ENCODE peak calls at places on chromosomes 2 and 18, in five cellular contexts. K is tibial nerve, X is IMR-90, G is A549, O is body of pancreas. H is an unnamed sample.

GRCh38 chr18:46174317-46175039 is 70.3 kb downstream of the HAUS1 start:
- DNase-seq in G (no peak), O (peak; percentile 12), K (no peak), X (peak; percentile 30), H (peak; percentile 9)

GRCh38 chr18:11728247-11728646 is 39.2 kb downstream of the GNAL start:
- DNase-seq in O (no peak), X (no peak), K (no peak), G (peak; percentile 57), H (no peak)

GRCh38 chr2:119625226-119625625 is 53.8 kb upstream of the TMEM177 start:
- DNase-seq in X (no peak), O (no peak), K (no peak), G (no peak), H (no peak)

GRCh38 chr18:11387880-11388279 is 221.5 kb upstream of the SLC35G4 start:
- DNase-seq in K (no peak), X (peak; percentile 47), G (peak; percentile 73), O (peak; percentile 57), H (no peak)

GRCh38 chr2:220779918-220780317 is 792.2 kb downstream of the EPHA4 start:
- DNase-seq in G (peak; percentile 16), X (peak; percentile 92), O (no peak), K (no peak), H (no peak)

GRCh38 chr18:21109936-21110666 is 1.5 kb downstream of the ROCK1 start:
- DNase-seq in O (no peak), X (peak; percentile 30), K (no peak), G (no peak), H (no peak)

GRCh38 chr2:28187186-28187585 is 205.5 kb upstream of the FOSL2 start:
- DNase-seq in G (no peak), X (no peak), K (no peak), O (no peak), H (no peak)

GRCh38 chr2:179981085-179981484 is 26.0 kb downstream of the CWC22 start:
- DNase-seq in G (no peak), O (no peak), X (peak; percentile 72), K (no peak), H (no peak)

GRCh38 chr2:19878268-19879046 is 23.3 kb downstream of the TTC32 start:
- DNase-seq in O (no peak), G (no peak), K (no peak), X (no peak), H (no peak)

DNA sequence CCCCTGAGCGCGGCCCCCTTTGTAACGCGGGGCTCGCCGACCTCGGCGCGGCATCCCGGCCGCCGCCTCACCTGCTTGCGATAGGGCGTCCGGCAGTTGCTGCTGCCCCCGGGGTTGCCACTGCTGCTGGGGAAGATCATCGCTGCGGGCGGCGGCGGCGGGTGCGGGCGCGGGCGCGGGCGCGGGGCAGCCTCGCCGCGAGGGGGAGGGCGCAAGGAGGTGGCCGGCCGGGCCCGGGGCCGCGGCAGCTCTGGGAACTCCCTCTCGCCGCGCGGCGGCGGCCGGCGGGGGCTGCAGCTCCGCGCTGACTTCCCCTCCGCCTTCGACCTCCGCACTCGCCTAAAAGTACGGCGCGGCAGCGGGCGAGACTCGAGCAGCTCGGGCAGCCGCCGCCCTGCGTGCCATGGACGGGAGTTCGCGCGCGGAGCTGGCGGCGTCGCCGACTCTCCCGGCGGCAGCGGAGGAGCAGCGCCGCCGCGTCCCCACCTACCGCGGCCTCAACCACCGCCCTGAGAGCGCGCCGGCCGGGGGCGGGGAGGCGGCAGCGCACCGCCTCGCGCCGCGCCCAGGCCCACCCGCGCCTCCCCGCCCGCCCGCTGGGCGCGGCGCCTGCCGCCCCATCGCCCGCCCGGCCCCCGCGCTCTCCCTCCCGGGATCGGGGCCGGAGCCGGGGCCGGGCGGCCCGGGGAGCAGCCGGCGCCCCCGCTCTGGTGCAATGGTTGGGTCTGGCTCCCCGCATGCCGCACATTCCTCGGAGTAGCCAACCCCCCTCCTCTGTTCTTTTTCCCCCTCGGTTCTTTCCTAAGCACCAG is 86.0 kb downstream of the RBMS1 start:
- DNase-seq in G (peak; percentile 59), X (peak; percentile 54), O (peak; percentile 50), K (no peak), H (peak; percentile 43)
- H3K4me1 ChIP-seq in G (peaks cover 61% of the 10 kb centered on the region), X (peaks cover 30% of the 10 kb centered on the region), O (peaks cover 4% of the 10 kb centered on the region), K (peaks cover 76% of the 10 kb centered on the region), H (no peaks in the 10 kb centered on the region)

GRCh38 chr18:63320690-63321265 is 1.2 kb upstream of the BCL2 start:
- DNase-seq in K (no peak), G (peak; percentile 34), X (peak; percentile 32), O (peak; percentile 47), H (peak; percentile 57)
- TF ChIP-seq POLR2A in K (no peak), G (no peak), X (no peak), O (no peak), H (no peak)

GRCh38 chr2:43131890-43132522 is 94.4 kb downstream of the ZFP36L2 start:
- DNase-seq in G (no peak), K (no peak), X (no peak), O (no peak), H (no peak)

GRCh38 chr2:43132523-43133301 is 93.7 kb downstream of the ZFP36L2 start:
- DNase-seq in G (no peak), O (peak; percentile 41), X (no peak), K (no peak), H (no peak)

GRCh38 chr2:43134571-43134889 is 91.9 kb downstream of the ZFP36L2 start:
- DNase-seq in G (no peak), X (no peak), O (no peak), K (no peak), H (no peak)

GRCh38 chr2:43133708-43134570 is 92.5 kb downstream of the ZFP36L2 start:
- DNase-seq in X (no peak), K (no peak), O (peak; percentile 67), G (no peak), H (no peak)

DNA sequence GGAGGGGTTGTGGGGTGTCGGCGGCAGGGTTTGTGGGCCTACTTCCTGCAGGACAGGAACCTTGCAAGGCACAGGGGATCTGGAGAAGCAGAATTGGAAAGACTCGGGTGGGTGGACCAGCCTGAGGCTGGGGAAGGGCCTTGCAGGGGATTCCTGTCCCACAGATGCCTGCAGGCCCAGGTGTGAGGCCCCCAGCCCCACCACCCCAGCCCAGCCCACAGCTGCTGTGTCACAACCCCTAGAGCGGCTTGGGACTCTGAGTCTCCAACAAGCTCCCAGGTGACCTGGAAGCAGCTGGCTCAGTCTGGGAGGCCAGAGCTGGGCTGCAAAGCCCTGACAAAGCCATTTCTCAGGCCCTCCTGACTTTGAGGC is 93.1 kb downstream of the ZFP36L2 start:
- DNase-seq in K (no peak), X (no peak), O (no peak), G (no peak), H (no peak)
- H3K4me1 ChIP-seq in K (peaks cover 74% of the 10 kb centered on the region), X (peaks cover 16% of the 10 kb centered on the region), O (peaks cover 32% of the 10 kb centered on the region), G (peaks cover 40% of the 10 kb centered on the region), H (peaks cover 10% of the 10 kb centered on the region)

DNA sequence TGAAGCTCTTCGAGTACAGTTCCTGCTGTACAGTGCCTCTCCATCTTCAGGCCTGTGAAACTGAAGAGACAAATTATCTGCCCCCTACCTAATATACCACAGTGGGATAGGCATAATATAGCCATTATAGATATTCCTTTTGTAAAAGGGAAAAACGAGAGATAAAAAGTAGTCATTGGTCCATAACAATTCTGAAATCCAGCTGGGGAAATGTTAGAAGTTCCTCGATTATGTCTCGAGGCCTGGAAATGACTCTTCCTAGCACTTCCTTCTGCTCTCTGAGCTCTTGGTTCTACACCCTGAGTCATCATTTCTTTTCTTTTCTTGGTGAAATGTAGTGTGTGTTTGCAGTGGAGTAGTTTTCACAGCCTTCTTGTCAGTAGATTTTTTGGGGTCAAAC is 51.5 kb downstream of the ASB1 start:
- DNase-seq in X (no peak), O (no peak), K (no peak), G (no peak), H (no peak)
- TF ChIP-seq POLR2A in X (no peak), O (no peak), K (no peak), G (no peak), H (no peak)

DNA sequence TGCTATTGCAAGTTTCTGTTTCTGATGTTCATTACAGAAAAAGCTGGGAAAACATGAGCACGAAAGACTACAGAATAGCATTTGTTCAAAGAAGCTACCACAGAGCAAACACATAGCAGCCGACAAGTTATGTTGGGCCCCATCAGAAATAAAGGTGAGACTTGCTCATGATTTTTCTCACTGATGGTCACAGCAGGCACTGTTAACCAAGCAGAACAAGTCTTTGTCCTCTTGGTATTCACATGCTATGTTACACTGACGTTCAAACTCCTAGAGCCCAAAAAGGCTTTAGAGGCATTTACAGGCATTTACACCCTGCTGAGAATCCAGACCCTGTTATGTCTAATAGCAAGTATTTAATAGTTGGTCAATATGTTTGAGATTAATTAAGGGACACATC is 235.0 kb upstream of the HNMT start:
- DNase-seq in O (no peak), X (no peak), G (no peak), K (no peak), H (no peak)
- H3K4me1 ChIP-seq in O (no peaks in the 10 kb centered on the region), X (no peaks in the 10 kb centered on the region), G (no peaks in the 10 kb centered on the region), K (no peaks in the 10 kb centered on the region), H (no peaks in the 10 kb centered on the region)

DNA sequence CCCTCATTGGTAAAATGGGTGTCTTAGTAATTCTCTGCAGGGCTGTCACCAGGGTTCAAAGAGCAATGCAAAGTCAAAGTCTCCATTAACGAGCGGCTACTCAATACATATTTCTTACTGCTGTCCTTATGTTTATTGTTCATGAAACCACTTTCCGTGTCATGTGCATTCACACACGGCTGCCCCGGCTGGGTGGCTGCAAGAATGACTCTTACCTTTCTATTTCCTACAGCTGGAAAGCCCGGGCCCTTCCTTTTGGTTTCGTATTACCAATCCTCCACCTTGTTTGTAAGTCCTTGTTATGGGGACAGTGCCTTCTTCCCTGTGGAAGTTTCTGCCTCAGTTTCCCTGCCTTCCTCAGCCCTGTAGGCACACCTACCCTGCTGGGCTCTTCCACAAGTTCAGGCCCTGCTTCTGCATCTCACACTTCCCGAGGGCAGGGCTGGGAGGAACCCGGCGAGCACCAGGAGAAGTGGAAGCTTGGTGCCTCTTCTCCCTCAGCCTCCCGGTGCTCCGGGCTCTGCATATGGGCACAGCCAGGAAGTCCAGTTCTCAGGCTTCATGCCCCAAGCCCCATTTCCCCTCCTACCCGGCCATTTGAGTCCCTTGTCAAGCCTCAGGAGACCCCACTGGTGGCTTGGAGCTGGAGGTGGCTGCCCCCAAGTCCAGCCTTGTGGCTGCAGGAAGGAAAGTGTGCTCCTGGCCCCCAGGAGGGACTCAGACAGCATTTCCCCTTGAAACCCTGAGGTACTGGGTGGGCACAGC is 18.7 kb upstream of the ACKR3 start:
- DNase-seq in O (no peak), G (no peak), K (no peak), X (no peak), H (no peak)
- TF ChIP-seq POLR2A in O (no peak), G (no peak), K (no peak), X (no peak), H (no peak)

DNA sequence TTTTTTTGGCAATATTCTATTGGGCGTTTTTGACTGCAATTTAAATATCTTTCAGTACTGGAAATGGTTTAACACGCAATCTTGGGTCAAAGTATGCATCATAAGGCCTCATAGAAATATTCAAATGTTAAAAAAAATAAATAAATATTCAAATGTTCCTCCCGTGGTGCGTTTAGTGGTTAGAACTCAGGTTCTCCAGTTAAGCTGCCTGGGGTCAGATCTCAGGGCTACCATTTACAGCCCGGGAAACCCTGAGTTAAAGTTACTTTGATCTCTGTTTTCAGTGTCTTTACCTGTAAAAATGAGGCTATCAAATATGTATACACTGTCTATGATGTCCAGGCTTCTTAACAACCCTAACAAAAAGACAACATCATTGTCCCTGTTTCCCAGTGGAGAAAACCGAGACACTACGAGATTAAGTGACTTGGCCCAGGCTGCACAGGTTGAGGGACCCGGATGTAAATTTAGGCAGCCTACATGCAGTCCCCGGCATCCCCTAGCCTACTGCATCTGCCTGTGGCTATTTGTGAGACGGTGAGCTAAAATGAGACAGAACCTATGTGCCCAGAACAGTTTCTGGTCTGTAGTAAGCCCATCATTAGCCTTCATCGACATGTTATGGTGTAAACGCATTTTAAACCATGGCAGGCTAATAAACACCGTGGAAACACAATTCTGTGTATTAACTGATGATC is 1.7 kb downstream of the FHL2 start:
- DNase-seq in X (no peak), O (no peak), G (peak; percentile 59), K (no peak), H (no peak)
- H3K4me1 ChIP-seq in X (peaks cover 27% of the 10 kb centered on the region), O (peaks cover 12% of the 10 kb centered on the region), G (peaks cover 31% of the 10 kb centered on the region), K (peaks cover 43% of the 10 kb centered on the region), H (peaks cover 5% of the 10 kb centered on the region)

GRCh38 chr18:2846638-2847340 is at the start of gene EMILIN2:
- DNase-seq in X (peak; percentile 14), O (peak; percentile 78), K (peak; percentile 61), G (no peak), H (peak; percentile 19)
- TF ChIP-seq POLR2A in X (no peak), O (no peak), K (peak; percentile 46), G (no peak), H (no peak)